ENCODE peak calls at places on chromosomes 7 and 10, in seven cellular contexts. Y is sigmoid colon, W is GM23338, T is HL-60, N is kidney epithelial cell, R is BJ, Z is ovary. O is an unnamed sample.

GRCh38 chr7:142637240-142637639 is 112.0 kb upstream of the PRSS1 start:
- DNase-seq in W (no peak), R (no peak), Z (no peak), Y (no peak), T (no peak), N (no peak), O (no peak)

GRCh38 chr7:120979765-120980499 is 8.6 kb upstream of the CPED1 start:
- DNase-seq in T (no peak), W (peak), R (no peak), Z (no peak), N (no peak), Y (no peak), O (no peak)

GRCh38 chr7:151863386-151864079 is 13.4 kb downstream of the PRKAG2 start:
- DNase-seq in R (no peak), T (no peak), Y (no peak), W (peak), Z (no peak), N (no peak), O (no peak)

GRCh38 chr10:25336330-25336729 is 161.5 kb downstream of the GPR158 start:
- DNase-seq in Z (no peak), T (no peak), N (no peak), Y (no peak), R (no peak), W (no peak), O (no peak)

GRCh38 chr10:30158325-30158960 is 99.1 kb upstream of the JCAD start:
- DNase-seq in Z (no peak), R (no peak), Y (no peak), N (no peak), W (no peak), T (no peak), O (no peak)

GRCh38 chr7:124697746-124698145 is 67.8 kb downstream of the GPR37 start:
- DNase-seq in Z (no peak), N (no peak), Y (no peak), W (no peak), T (no peak), R (no peak), O (no peak)

GRCh38 chr7:22563621-22564241 is 63.7 kb upstream of the STEAP1B start:
- DNase-seq in Y (no peak), Z (no peak), T (no peak), N (no peak), R (no peak), W (peak), O (no peak)

GRCh38 chr7:100607111-100607510 is 4.9 kb downstream of the PCOLCE start:
- DNase-seq in W (no peak), T (no peak), R (no peak), Y (no peak), Z (no peak), N (no peak), O (no peak)

GRCh38 chr7:142669074-142669654 is 80.1 kb upstream of the PRSS1 start:
- DNase-seq in T (no peak), W (peak), R (no peak), Z (no peak), N (no peak), Y (no peak), O (peak)

GRCh38 chr7:45033261-45033930 is 33.4 kb downstream of the CCM2 start:
- DNase-seq in Y (no peak), W (no peak), T (no peak), R (no peak), Z (no peak), N (no peak), O (no peak)

GRCh38 chr10:75228834-75229233 is 6.9 kb downstream of the COMTD1 start:
- DNase-seq in R (no peak), N (no peak), W (no peak), Z (no peak), Y (peak), T (no peak), O (no peak)

GRCh38 chr10:34985823-34986222 is 104.3 kb downstream of the CUL2 start:
- DNase-seq in W (peak), T (no peak), Z (peak), N (no peak), Y (no peak), R (no peak), O (no peak)

GRCh38 chr10:86319626-86320025 is 47.0 kb downstream of the GRID1 start:
- DNase-seq in W (no peak), R (no peak), N (no peak), T (no peak), Z (no peak), Y (peak), O (no peak)

GRCh38 chr7:3157541-3158287 is 114.0 kb upstream of the CARD11 start:
- DNase-seq in R (no peak), T (no peak), W (no peak), Y (peak), N (no peak), Z (no peak), O (no peak)

GRCh38 chr7:101915000-101915399 is 97.6 kb downstream of the CUX1 start:
- DNase-seq in T (no peak), N (no peak), Z (no peak), R (no peak), Y (no peak), W (no peak), O (no peak)

GRCh38 chr10:26430641-26431163 is 7.4 kb upstream of the APBB1IP start:
- DNase-seq in T (no peak), W (no peak), N (no peak), R (peak), Y (no peak), Z (no peak), O (no peak)

GRCh38 chr10:98270026-98270740 is 2.2 kb upstream of the LOXL4 start:
- DNase-seq in R (no peak), W (no peak), N (no peak), T (no peak), Z (no peak), Y (no peak), O (no peak)

GRCh38 chr10:109450702-109451101 is 472.6 kb downstream of the XPNPEP1 start:
- DNase-seq in Z (no peak), W (no peak), R (no peak), N (no peak), T (no peak), Y (no peak), O (no peak)

GRCh38 chr10:24039331-24039730 is 169.6 kb upstream of the KIAA1217 start:
- DNase-seq in N (no peak), Z (no peak), T (no peak), R (no peak), W (no peak), Y (no peak), O (no peak)

GRCh38 chr7:150324366-150324961 is 1.1 kb upstream of the ACTR3C start:
- DNase-seq in Z (no peak), R (no peak), W (peak), T (no peak), Y (no peak), N (no peak), O (no peak)

GRCh38 chr10:6401066-6401465 is 179.0 kb downstream of the PRKCQ start:
- DNase-seq in W (no peak), R (no peak), N (no peak), Y (no peak), Z (no peak), T (no peak), O (no peak)
- H3K4me3 ChIP-seq in W (no peak), R (no peak), N (no peak), Y (no peak), Z (no peak), T (no peak), O (no peak)

GRCh38 chr10:114367041-114367675 is 37.1 kb downstream of the AFAP1L2 start:
- DNase-seq in Z (peak), N (no peak), T (no peak), R (no peak), W (no peak), Y (no peak), O (peak)
- H3K4me3 ChIP-seq in Z (no peak), N (no peak), T (no peak), R (no peak), W (no peak), Y (no peak), O (no peak)

DNA sequence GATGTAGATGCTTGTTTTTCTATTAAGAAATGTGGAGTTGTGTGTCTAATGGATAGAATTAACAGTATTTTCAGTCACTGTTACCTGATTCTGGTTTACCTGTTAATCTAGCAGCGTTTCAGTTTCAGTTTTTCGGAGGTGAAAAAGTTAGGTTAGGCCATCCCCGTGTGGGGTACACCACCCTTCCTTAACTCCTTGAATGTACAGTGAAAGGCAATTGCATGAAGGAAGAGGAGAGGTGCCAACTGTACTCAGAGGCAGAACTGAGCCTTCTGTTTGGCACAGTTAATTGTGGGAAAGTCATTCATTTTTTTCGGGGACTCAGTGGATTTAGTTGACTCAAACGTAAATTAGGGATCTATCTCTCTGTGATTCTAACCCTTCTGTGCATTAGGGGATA is 35.6 kb downstream of the RPA3 start:
- DNase-seq in Z (no peak), N (no peak), R (no peak), T (no peak), Y (no peak), W (no peak), O (no peak)
- H3K4me3 ChIP-seq in Z (no peak), N (no peak), R (no peak), T (no peak), Y (no peak), W (no peak), O (no peak)

DNA sequence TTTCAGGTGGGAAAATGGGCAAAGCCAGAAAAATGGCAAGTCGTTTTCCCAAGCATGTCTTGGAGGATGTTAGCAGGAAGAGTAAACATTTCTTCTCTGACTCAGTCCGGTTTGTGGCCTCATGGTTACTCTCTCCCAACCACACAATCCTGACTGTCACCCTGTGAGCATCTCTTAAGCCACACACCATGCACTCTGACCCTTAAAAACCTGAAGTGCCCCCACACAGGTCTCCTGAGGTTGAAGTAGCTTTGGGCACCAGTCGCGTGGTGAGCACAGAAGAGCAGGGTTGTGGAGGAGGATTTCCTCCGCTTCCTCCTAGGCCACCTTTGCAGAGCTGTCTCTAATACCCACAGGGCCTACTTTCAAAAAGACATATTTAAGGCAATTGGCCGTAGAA is 387.3 kb upstream of the NPVF start:
- DNase-seq in Z (no peak), Y (no peak), W (no peak), N (no peak), T (peak), R (no peak), O (no peak)
- H3K4me3 ChIP-seq in Z (no peak), Y (no peak), W (no peak), N (no peak), T (no peak), R (no peak), O (no peak)

GRCh38 chr10:68067029-68067428 is 8.1 kb downstream of the HERC4 start:
- DNase-seq in N (no peak), W (no peak), Z (no peak), R (no peak), Y (no peak), T (no peak), O (no peak)

DNA sequence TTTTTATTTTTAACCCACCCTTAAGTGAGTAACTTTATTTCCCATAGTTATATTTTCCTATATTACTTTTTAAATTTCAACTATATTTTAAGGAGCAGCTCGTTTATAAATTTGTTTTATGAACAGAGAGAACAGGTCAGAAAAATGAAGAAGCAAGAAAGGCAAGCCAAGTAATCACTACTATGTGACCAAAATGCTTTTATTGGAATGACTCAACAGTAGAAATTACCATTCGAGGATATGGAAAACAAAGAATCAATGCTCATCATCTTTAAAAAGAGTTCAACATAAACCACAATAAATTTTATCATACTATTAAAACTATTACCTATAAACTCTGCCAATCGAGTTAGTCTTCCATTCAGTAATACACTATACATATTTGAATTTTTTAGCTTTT is 7.6 kb downstream of the HERC4 start:
- DNase-seq in R (no peak), Y (no peak), T (no peak), N (no peak), W (no peak), Z (no peak), O (no peak)
- H3K4me3 ChIP-seq in R (no peak), Y (no peak), T (no peak), N (no peak), W (no peak), Z (no peak), O (no peak)

DNA sequence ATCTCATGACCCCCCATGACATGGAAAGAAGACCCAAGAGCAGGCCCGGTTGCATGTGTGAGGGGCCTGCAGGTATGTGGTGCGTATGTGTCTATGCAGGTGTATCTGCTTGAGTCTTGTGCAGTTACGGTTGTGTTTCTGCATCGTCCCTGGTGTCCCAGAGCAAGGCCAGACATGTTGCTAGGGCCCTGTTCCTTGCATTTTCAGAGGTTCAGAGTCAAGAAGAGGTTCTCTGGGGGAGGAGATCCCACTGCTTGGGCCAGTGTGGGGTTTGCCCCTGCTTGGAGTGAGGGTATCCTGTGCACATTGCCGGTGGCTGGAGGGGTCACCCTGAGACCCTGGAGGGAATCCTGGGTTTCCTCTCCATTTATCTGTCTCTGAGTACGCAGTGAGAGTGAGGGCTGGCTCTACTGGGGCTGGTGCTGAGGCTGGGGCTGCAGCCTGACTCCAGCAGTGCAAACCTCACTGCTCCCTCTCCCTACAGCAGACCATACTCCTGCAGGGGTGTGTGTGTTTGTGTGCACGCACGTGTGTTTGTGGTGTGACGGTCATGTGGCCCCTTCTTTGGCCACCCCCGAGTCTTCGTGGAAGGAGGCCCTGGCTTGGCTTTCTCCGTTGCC is 4.1 kb downstream of the TRIM8 start:
- DNase-seq in W (no peak), R (no peak), Y (no peak), T (no peak), N (no peak), Z (no peak), O (no peak)
- H3K4me3 ChIP-seq in W (no peak), R (peak), Y (peak), T (no peak), N (no peak), Z (peak), O (peak)

O was measured in skeletal muscle cell.